ENCODE peak calls at places on chromosomes 7 and 10, in seven cellular contexts. One of them, this sample, is unnamed.

GRCh38 chr10:69086131-69086530 is 1.8 kb upstream of the SRGN start:
- DNase-seq in HFFc6: no peak
- DNase-seq in left ventricle myocardium superior: no peak
- DNase-seq in HEK293T: no peak
- DNase-seq in KBM-7: peak
- DNase-seq in stimulated activated CD8-positive, alpha-beta memory T cell treated with anti-CD3 and anti-CD28 coated beads, Interleukin-2, amount 100 ng/mL, for 1 hour: no peak
- DNase-seq in BJ: no peak
- DNase-seq in this sample: no peak

GRCh38 chr10:117271427-117271826 is 30.5 kb downstream of the SLC18A2 start:
- DNase-seq in HEK293T: no peak
- DNase-seq in left ventricle myocardium superior: no peak
- DNase-seq in HFFc6: peak
- DNase-seq in KBM-7: no peak
- DNase-seq in stimulated activated CD8-positive, alpha-beta memory T cell treated with anti-CD3 and anti-CD28 coated beads, Interleukin-2, amount 100 ng/mL, for 1 hour: no peak
- DNase-seq in BJ: no peak
- DNase-seq in this sample: no peak

GRCh38 chr7:55409474-55410225 is 44.5 kb downstream of the LANCL2 start:
- DNase-seq in HFFc6: peak
- DNase-seq in KBM-7: no peak
- DNase-seq in stimulated activated CD8-positive, alpha-beta memory T cell treated with anti-CD3 and anti-CD28 coated beads, Interleukin-2, amount 100 ng/mL, for 1 hour: no peak
- DNase-seq in left ventricle myocardium superior: no peak
- DNase-seq in HEK293T: no peak
- DNase-seq in BJ: no peak
- DNase-seq in this sample: no peak

GRCh38 chr7:131010714-131011436 is 276.9 kb upstream of the KLF14 start:
- DNase-seq in left ventricle myocardium superior: no peak
- DNase-seq in KBM-7: peak
- DNase-seq in HEK293T: no peak
- DNase-seq in HFFc6: peak
- DNase-seq in BJ: no peak
- DNase-seq in stimulated activated CD8-positive, alpha-beta memory T cell treated with anti-CD3 and anti-CD28 coated beads, Interleukin-2, amount 100 ng/mL, for 1 hour: no peak
- DNase-seq in this sample: no peak

GRCh38 chr10:20004087-20004523 is 187.9 kb downstream of the PLXDC2 start:
- DNase-seq in HEK293T: no peak
- DNase-seq in KBM-7: no peak
- DNase-seq in BJ: no peak
- DNase-seq in stimulated activated CD8-positive, alpha-beta memory T cell treated with anti-CD3 and anti-CD28 coated beads, Interleukin-2, amount 100 ng/mL, for 1 hour: no peak
- DNase-seq in left ventricle myocardium superior: peak
- DNase-seq in HFFc6: no peak
- DNase-seq in this sample: no peak

GRCh38 chr10:129402459-129402858 is 64.6 kb upstream of the MGMT start:
- DNase-seq in HFFc6: no peak
- DNase-seq in left ventricle myocardium superior: no peak
- DNase-seq in stimulated activated CD8-positive, alpha-beta memory T cell treated with anti-CD3 and anti-CD28 coated beads, Interleukin-2, amount 100 ng/mL, for 1 hour: no peak
- DNase-seq in HEK293T: no peak
- DNase-seq in KBM-7: no peak
- DNase-seq in BJ: no peak
- DNase-seq in this sample: no peak

GRCh38 chr7:127838816-127839415 is 186.9 kb downstream of the SND1 start:
- DNase-seq in HEK293T: no peak
- DNase-seq in KBM-7: no peak
- DNase-seq in stimulated activated CD8-positive, alpha-beta memory T cell treated with anti-CD3 and anti-CD28 coated beads, Interleukin-2, amount 100 ng/mL, for 1 hour: no peak
- DNase-seq in BJ: no peak
- DNase-seq in left ventricle myocardium superior: peak
- DNase-seq in HFFc6: no peak
- DNase-seq in this sample: no peak

GRCh38 chr7:157634401-157635147 is 297.8 kb downstream of the DNAJB6 start:
- DNase-seq in HEK293T: no peak
- DNase-seq in left ventricle myocardium superior: no peak
- DNase-seq in KBM-7: no peak
- DNase-seq in stimulated activated CD8-positive, alpha-beta memory T cell treated with anti-CD3 and anti-CD28 coated beads, Interleukin-2, amount 100 ng/mL, for 1 hour: no peak
- DNase-seq in HFFc6: no peak
- DNase-seq in BJ: no peak
- DNase-seq in this sample: no peak

GRCh38 chr10:14481752-14482151 is 151.0 kb upstream of the FRMD4A start:
- DNase-seq in BJ: no peak
- DNase-seq in left ventricle myocardium superior: no peak
- DNase-seq in KBM-7: no peak
- DNase-seq in HEK293T: no peak
- DNase-seq in HFFc6: no peak
- DNase-seq in stimulated activated CD8-positive, alpha-beta memory T cell treated with anti-CD3 and anti-CD28 coated beads, Interleukin-2, amount 100 ng/mL, for 1 hour: no peak
- DNase-seq in this sample: no peak

GRCh38 chr10:133294189-133294588 is 14.5 kb downstream of the TUBGCP2 start:
- DNase-seq in KBM-7: no peak
- DNase-seq in left ventricle myocardium superior: no peak
- DNase-seq in stimulated activated CD8-positive, alpha-beta memory T cell treated with anti-CD3 and anti-CD28 coated beads, Interleukin-2, amount 100 ng/mL, for 1 hour: no peak
- DNase-seq in BJ: no peak
- DNase-seq in HFFc6: no peak
- DNase-seq in HEK293T: no peak
- DNase-seq in this sample: no peak

GRCh38 chr10:73935895-73936294 is 25.0 kb downstream of the PLAU start:
- DNase-seq in BJ: no peak
- DNase-seq in KBM-7: no peak
- DNase-seq in left ventricle myocardium superior: no peak
- DNase-seq in stimulated activated CD8-positive, alpha-beta memory T cell treated with anti-CD3 and anti-CD28 coated beads, Interleukin-2, amount 100 ng/mL, for 1 hour: no peak
- DNase-seq in HEK293T: no peak
- DNase-seq in HFFc6: no peak
- DNase-seq in this sample: no peak

GRCh38 chr7:89067048-89067447 is 271.5 kb upstream of the TEX47 start:
- DNase-seq in left ventricle myocardium superior: no peak
- DNase-seq in KBM-7: no peak
- DNase-seq in HFFc6: no peak
- DNase-seq in BJ: no peak
- DNase-seq in stimulated activated CD8-positive, alpha-beta memory T cell treated with anti-CD3 and anti-CD28 coated beads, Interleukin-2, amount 100 ng/mL, for 1 hour: no peak
- DNase-seq in HEK293T: no peak
- DNase-seq in this sample: no peak

GRCh38 chr10:26365681-26366327 is 72.3 kb upstream of the APBB1IP start:
- DNase-seq in HEK293T: no peak
- DNase-seq in KBM-7: no peak
- DNase-seq in left ventricle myocardium superior: no peak
- DNase-seq in BJ: no peak
- DNase-seq in HFFc6: no peak
- DNase-seq in stimulated activated CD8-positive, alpha-beta memory T cell treated with anti-CD3 and anti-CD28 coated beads, Interleukin-2, amount 100 ng/mL, for 1 hour: no peak
- DNase-seq in this sample: no peak

GRCh38 chr7:135976312-135977019 is 693 bp downstream of the MTPN start:
- DNase-seq in HEK293T: peak
- DNase-seq in stimulated activated CD8-positive, alpha-beta memory T cell treated with anti-CD3 and anti-CD28 coated beads, Interleukin-2, amount 100 ng/mL, for 1 hour: no peak
- DNase-seq in BJ: no peak
- DNase-seq in KBM-7: peak
- DNase-seq in HFFc6: no peak
- DNase-seq in left ventricle myocardium superior: no peak
- DNase-seq in this sample: no peak